ENCODE peak calls at places on chromosomes 3 and 15, in four cellular contexts. H, U, Q and Y are unnamed samples.
A peak's percentile ranks its signal among the peaks of the same experiment; 100 is the strongest.

GRCh38 chr15:75646944-75647364 is 758 bp upstream of the SNX33 start:
- DNase-seq in H (no peak), U (no peak), Q (peak; percentile 38), Y (no peak)

GRCh38 chr15:88132499-88132898 is 124.0 kb downstream of the NTRK3 start:
- DNase-seq in H (no peak), U (no peak), Q (no peak), Y (no peak)

GRCh38 chr3:16112910-16113504 is 61.5 kb upstream of the GALNT15 start:
- DNase-seq in H (no peak), U (no peak), Q (no peak), Y (no peak)

GRCh38 chr3:36487616-36488015 is 107.3 kb downstream of the STAC start:
- DNase-seq in H (no peak), U (no peak), Q (no peak), Y (no peak)

GRCh38 chr15:37125143-37125542 is 24.8 kb upstream of the MEIS2 start:
- DNase-seq in H (no peak), U (no peak), Q (no peak), Y (no peak)

GRCh38 chr3:64445318-64446300 is 220.3 kb upstream of the PRICKLE2 start:
- DNase-seq in H (no peak), U (no peak), Q (peak; percentile 68), Y (peak; percentile 52)

GRCh38 chr3:101836907-101837598 is 12.3 kb upstream of the NFKBIZ start:
- DNase-seq in H (peak; percentile 53), U (no peak), Q (no peak), Y (no peak)

GRCh38 chr3:189563841-189564563 is 67.2 kb upstream of the TP63 start:
- DNase-seq in H (no peak), U (no peak), Q (no peak), Y (peak; percentile 32)

GRCh38 chr3:183188895-183189462 is 26.4 kb upstream of the LAMP3 start:
- DNase-seq in H (peak; percentile 29), U (no peak), Q (peak; percentile 32), Y (no peak)

GRCh38 chr15:65954289-65954741 is 85.0 kb downstream of the RAB11A start:
- DNase-seq in H (peak; percentile 84), U (no peak), Q (no peak), Y (no peak)

GRCh38 chr15:69863446-69863845 is 234.3 kb downstream of the TLE3 start:
- DNase-seq in H (no peak), U (no peak), Q (no peak), Y (no peak)

GRCh38 chr15:82146558-82146957 is 100.7 kb upstream of the MEX3B start:
- DNase-seq in H (no peak), U (no peak), Q (no peak), Y (no peak)